ENCODE peak calls at places on chromosomes 11 and 22, in four cellular contexts. C is gastrocnemius medialis, G is H1, E is heart left ventricle. R is an unnamed sample. For H3K4me1, the result is how much of the 10 kb centered on the place peaks cover.

GRCh38 chr11:122717264-122717867 is 61.8 kb downstream of the UBASH3B start:
- DNase-seq in C (no peak), G (no peak), E (no peak), R (no peak)

GRCh38 chr11:87039371-87039770 is 1.6 kb downstream of the TMEM135 start:
- DNase-seq in G (no peak), C (no peak), E (no peak), R (no peak)

GRCh38 chr22:41800348-41801146 is at the start of gene CCDC134:
- DNase-seq in C (peak), E (peak), G (peak), R (peak)

GRCh38 chr11:19967796-19968195 is 192.5 kb downstream of the DBX1 start:
- DNase-seq in G (no peak), E (no peak), C (no peak), R (no peak)

GRCh38 chr11:121152764-121153163 is 51.7 kb downstream of the TECTA start:
- DNase-seq in G (no peak), E (no peak), C (no peak), R (no peak)

GRCh38 chr11:15976433-15977045 is 379.8 kb downstream of the SOX6 start:
- DNase-seq in G (no peak), E (no peak), C (no peak), R (no peak)

GRCh38 chr11:128116447-128117240 is 470.7 kb downstream of the ETS1 start:
- DNase-seq in C (no peak), G (no peak), E (no peak), R (no peak)

GRCh38 chr22:17847360-17848078 is 73.2 kb upstream of the BID start:
- DNase-seq in G (no peak), C (no peak), E (no peak), R (no peak)

GRCh38 chr22:19773470-19774040 is 13.0 kb downstream of the TBX1 start:
- DNase-seq in G (no peak), C (no peak), E (peak), R (no peak)

GRCh38 chr22:44573451-44573850 is 75.4 kb upstream of the RTL6 start:
- DNase-seq in E (peak), C (no peak), G (no peak), R (no peak)

GRCh38 chr11:8288824-8289223 is 25.1 kb upstream of the LMO1 start:
- DNase-seq in G (peak), E (no peak), C (no peak), R (no peak)

GRCh38 chr11:27039873-27040272 is 742 bp upstream of the BBOX1 start:
- DNase-seq in C (no peak), G (no peak), E (no peak), R (no peak)

GRCh38 chr22:36803358-36803757 is 13.5 kb downstream of the PVALB start:
- DNase-seq in E (no peak), G (no peak), C (no peak), R (no peak)

GRCh38 chr22:26033071-26033470 is 136.2 kb upstream of the SEZ6L start:
- DNase-seq in E (no peak), G (no peak), C (no peak), R (no peak)

GRCh38 chr22:45208993-45209838 is 31.5 kb downstream of the KIAA0930 start:
- DNase-seq in C (no peak), E (no peak), G (peak), R (peak)

GRCh38 chr11:79189604-79190003 is 251.2 kb downstream of the TENM4 start:
- DNase-seq in C (no peak), G (no peak), E (no peak), R (no peak)

GRCh38 chr11:67627788-67628624 is 1.7 kb downstream of the NUDT8 start:
- DNase-seq in C (no peak), G (no peak), E (peak), R (peak)

GRCh38 chr22:42955842-42956241 is 59.1 kb downstream of the PACSIN2 start:
- DNase-seq in C (no peak), G (no peak), E (no peak), R (no peak)

GRCh38 chr22:24510694-24511625 is 15.8 kb downstream of the UPB1 start:
- DNase-seq in G (no peak), E (peak), C (no peak), R (no peak)

GRCh38 chr11:126654886-126655806 is 299.7 kb downstream of the ST3GAL4 start:
- DNase-seq in G (no peak), E (no peak), C (no peak), R (no peak)

GRCh38 chr11:68843703-68844312 is 2.1 kb upstream of the CPT1A start:
- DNase-seq in E (peak), C (no peak), G (peak), R (peak)

GRCh38 chr11:15875934-15876333 is 480.4 kb downstream of the SOX6 start:
- DNase-seq in E (no peak), C (no peak), G (no peak), R (no peak)

GRCh38 chr11:70567680-70568503 is 169.6 kb downstream of the CTTN start:
- DNase-seq in E (peak), C (peak), G (no peak), R (peak)

GRCh38 chr11:38153985-38154384 is 1555.9 kb upstream of the RAG2 start:
- DNase-seq in G (no peak), E (no peak), C (no peak), R (no peak)

GRCh38 chr11:47327025-47327424 is 25.5 kb downstream of the MYBPC3 start:
- DNase-seq in E (no peak), C (no peak), G (no peak), R (no peak)

GRCh38 chr11:55967914-55968313 is 1.8 kb downstream of the OR10AG1 start:
- DNase-seq in E (no peak), C (no peak), G (no peak), R (no peak)

GRCh38 chr11:10492084-10492483 is 37.0 kb downstream of the AMPD3 start:
- DNase-seq in E (no peak), C (no peak), G (no peak), R (no peak)

GRCh38 chr11:102468636-102469195 is 16.2 kb upstream of the TMEM123 start:
- DNase-seq in G (no peak), C (no peak), E (no peak), R (no peak)

GRCh38 chr11:57214087-57214395 is 23.0 kb downstream of the APLNR start:
- DNase-seq in G (no peak), E (no peak), C (no peak), R (no peak)

GRCh38 chr11:34987617-34988016 is 71.2 kb downstream of the PDHX start:
- DNase-seq in G (no peak), C (no peak), E (no peak), R (no peak)

GRCh38 chr11:73191151-73191550 is 26.9 kb upstream of the P2RY2 start:
- DNase-seq in C (no peak), G (no peak), E (no peak), R (no peak)

GRCh38 chr22:49458708-49459099 is 369.0 kb downstream of the BRD1 start:
- DNase-seq in E (no peak), C (no peak), G (no peak), R (no peak)

GRCh38 chr22:49453816-49454215 is 373.9 kb downstream of the BRD1 start:
- DNase-seq in E (no peak), G (no peak), C (no peak), R (no peak)

GRCh38 chr22:49454726-49455125 is 372.9 kb downstream of the BRD1 start:
- DNase-seq in C (no peak), G (no peak), E (no peak), R (no peak)

GRCh38 chr22:49457946-49458707 is 369.5 kb downstream of the BRD1 start:
- DNase-seq in E (no peak), G (no peak), C (no peak), R (no peak)

DNA sequence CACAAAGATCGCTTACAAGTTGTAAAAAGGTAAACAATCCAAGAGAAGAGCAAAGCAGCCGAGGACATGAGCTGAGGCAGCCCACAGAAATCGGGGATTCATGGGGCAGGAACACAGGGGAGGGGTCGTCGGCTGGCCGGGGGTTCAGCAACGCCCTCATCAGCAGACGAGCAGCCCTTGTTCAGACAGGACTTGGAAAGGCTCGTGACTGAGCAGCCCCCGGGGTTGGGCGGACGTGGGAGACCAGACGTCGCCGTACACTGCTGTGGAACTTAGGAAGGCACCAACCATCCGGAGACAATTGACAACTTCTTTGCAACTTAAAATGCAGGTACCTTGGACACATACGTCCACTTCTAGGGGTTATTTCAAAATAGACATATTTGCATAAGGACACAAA is 370.5 kb downstream of the BRD1 start:
- DNase-seq in G (no peak), C (no peak), E (no peak), R (no peak)
- TF ChIP-seq CTCF in G (no peak), C (no peak), E (no peak), R (no peak)

DNA sequence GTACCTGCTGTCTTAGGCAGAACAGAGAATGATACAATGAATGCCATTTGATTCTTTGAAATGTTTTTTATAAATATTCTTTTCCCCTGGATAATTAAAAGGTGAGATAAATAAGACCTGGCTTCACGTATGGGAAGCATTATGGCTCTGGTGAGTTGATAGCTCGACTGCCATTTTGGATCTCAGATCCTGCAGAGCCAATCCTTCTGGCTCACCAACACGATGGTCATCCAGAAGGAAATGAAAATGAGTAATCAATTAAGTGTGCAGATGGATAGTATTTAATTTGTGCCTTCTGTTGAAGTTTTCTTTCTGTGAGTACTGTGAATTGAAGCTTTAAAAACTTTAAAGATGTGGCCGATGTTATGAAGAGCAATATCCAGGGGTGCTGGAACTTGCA is 2.7 kb downstream of the TNRC6B start:
- DNase-seq in E (no peak), C (no peak), G (no peak), R (no peak)
- H3K4me3 ChIP-seq in E (no peak), C (peak), G (peak), R (no peak)

DNA sequence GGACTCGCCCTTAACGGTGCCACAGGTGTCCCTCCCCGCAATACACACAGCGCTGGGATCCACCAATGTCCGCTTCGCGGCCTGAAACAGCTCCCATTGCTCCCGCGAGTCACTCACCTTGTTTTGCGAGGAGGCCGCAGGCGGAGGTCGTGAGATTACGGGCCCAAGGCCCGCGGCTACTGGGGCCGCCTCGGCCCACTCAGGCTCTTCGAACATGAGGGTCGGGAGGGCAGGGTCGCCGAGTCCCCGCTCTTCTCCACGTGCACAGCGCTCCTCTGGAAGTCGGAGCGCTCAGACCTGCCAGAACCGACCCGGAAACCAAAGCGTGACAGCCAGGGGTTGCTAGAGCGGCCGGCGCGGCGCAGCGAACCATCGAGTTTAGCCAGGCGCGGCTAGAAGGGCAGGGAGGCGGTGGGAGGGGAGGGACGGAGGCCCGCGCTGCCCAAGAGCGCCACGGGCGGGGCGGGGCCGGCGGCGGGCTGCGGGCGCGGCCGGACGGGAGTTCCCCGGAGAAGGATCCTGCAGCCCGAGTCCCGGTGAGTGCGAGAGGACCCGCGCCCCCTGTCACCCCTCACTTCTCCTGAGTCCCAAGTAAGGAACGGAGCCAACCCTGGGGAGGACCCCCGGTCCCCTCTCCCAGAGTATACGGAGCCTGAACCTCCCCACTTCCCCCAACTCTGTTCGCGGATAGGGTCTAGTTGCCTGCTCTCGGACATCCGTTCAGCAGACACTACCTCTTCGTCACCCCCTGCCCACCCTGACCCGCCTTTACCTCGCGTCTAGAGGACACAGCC is at the start of the genes ILK and RRP8:
- DNase-seq in G (peak), E (peak), C (peak), R (peak)
- H3K4me1 ChIP-seq in G (under half), E (half or more), C (half or more), R (under half)

GRCh38 chr22:33467718-33468117 is 409.5 kb upstream of the SYN3 start:
- DNase-seq in G (no peak), E (no peak), C (no peak), R (no peak)
- TF ChIP-seq CTCF in G (peak), E (no peak), C (no peak), R (no peak)

DNA sequence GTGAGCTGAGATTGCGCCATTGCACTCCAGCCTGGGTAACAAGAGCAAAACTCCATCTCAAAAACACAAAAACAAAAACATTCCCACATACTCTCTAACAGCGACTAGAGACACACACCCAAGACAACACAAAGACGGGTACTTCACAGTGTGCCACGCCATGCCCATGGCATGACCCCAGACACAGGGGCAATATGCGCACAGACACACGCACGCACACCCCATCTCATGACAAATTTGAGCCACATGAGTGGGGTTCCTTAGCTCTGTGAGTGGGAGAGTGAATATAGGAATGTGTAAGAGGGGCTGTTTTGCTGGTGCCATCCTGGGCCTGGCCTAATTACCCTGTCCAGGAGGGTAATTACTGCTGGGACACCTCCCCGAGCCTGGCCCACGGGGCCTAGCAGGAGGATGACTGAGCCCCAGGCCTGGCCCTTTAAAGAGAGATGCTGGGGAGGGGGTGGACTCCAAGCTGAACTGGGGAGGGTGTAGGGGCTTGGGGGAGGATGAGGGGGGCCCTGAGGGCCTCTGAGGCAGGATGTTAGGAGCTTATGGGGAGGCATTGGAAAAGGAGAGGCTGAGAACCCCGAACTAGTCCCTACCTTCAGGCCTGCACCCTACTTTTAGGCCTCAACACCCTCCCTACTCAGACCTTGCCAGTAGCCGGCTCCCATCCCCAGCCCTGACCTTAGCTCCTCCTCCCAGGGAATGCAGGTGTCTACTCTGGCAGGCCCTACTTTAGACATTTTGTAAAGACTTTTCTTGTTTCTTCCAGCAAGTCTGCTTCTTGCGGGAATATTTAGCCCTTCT is 1.5 kb downstream of the LTBP3 start:
- DNase-seq in E (no peak), G (no peak), C (no peak), R (no peak)
- H3K4me3 ChIP-seq in E (no peak), G (peak), C (peak), R (no peak)

GRCh38 chr11:76787911-76788596 is 4.9 kb downstream of the TSKU start:
- DNase-seq in G (no peak), C (no peak), E (no peak), R (no peak)

GRCh38 chr11:76788661-76789442 is 5.7 kb downstream of the TSKU start:
- DNase-seq in C (peak), E (peak), G (no peak), R (peak)

GRCh38 chr11:76790251-76790650 is 7.1 kb downstream of the TSKU start:
- DNase-seq in G (no peak), C (no peak), E (no peak), R (no peak)

GRCh38 chr11:76787271-76787670 is 4.1 kb downstream of the TSKU start:
- DNase-seq in C (no peak), E (no peak), G (no peak), R (no peak)

GRCh38 chr11:76789443-76789719 is 6.2 kb downstream of the TSKU start:
- DNase-seq in C (peak), G (no peak), E (no peak), R (no peak)
- H3K4me1 ChIP-seq in C (under half), G (under half), E (under half), R (under half)

GRCh38 chr11:6660712-6661111 is 5.1 kb upstream of the DCHS1 start:
- DNase-seq in C (no peak), G (no peak), E (no peak), R (no peak)
- TF ChIP-seq CTCF in C (no peak), G (no peak), E (no peak), R (no peak)

GRCh38 chr11:14422814-14423182 is 63.8 kb upstream of the RRAS2 start:
- DNase-seq in C (no peak), E (no peak), G (no peak), R (no peak)
- H3K4me3 ChIP-seq in C (no peak), E (no peak), G (peak), R (no peak)

DNA sequence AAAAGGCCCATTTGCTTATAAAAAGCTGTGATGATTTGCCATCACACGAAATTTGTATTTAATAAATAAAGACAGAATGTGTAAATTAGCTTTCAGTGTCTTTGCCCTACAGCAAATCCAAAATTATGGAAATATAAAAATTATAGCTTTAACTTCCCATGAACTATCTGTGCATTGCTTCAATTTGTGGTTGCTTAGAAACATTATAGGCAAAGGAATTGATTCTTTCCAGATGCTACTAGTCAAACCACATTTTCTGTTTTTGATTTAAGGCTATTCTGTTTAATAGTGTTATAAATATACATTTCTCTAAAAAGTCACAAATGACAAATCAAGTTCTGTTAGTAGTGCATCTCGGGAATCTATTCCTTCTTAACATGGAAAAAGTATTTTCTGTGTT is 1086.2 kb upstream of the CCDC90B start:
- DNase-seq in C (no peak), G (no peak), E (no peak), R (no peak)
- H3K4me1 ChIP-seq in C (under half), G (under half), E (under half), R (under half)

GRCh38 chr22:28604961-28605360 is 74.7 kb downstream of the TTC28 start:
- DNase-seq in E (no peak), G (no peak), C (no peak), R (no peak)

GRCh38 chr22:28599693-28600092 is 79.9 kb downstream of the TTC28 start:
- DNase-seq in G (no peak), E (no peak), C (no peak), R (no peak)

GRCh38 chr22:28597665-28598064 is 82.0 kb downstream of the TTC28 start:
- DNase-seq in E (no peak), G (no peak), C (no peak), R (no peak)

GRCh38 chr22:28601915-28602314 is 77.7 kb downstream of the TTC28 start:
- DNase-seq in E (no peak), C (no peak), G (no peak), R (no peak)

DNA sequence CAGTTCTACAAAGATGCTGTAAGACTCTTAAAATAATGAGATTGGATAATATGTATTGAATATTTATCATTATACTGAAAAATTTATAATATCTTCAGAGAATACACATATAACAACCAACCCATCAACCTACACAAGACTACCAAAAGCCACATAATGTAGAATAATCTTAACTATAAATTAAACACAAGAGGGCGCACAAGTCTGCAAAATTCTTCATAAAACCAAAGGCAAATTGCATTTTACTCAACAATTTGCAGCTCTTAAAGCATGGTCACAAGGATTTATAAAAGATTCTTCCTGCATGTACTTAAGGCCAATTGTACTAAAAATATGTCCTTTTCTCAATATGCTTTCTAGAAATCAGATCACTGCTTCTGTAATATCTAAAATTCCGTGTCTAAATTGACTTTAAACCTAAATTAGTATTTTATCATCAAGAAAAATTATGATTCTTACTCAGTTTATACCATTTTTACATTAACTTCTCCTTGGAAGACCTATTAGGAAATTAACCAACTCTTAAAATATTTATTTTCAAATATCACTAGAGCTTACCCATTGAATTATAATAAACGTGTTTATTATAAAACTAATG is 79.0 kb downstream of the TTC28 start:
- DNase-seq in E (no peak), C (no peak), G (no peak), R (no peak)
- TF ChIP-seq CTCF in E (peak), C (peak), G (peak), R (no peak)

R was measured in mucosa of descending colon.